ENCODE peak calls at places on chromosomes 6 and 20, in six cellular contexts. One of them, this sample, is unnamed.
A peak's percentile ranks its signal among the peaks of the same experiment; 100 is the strongest.

GRCh38 chr6:707576-708236 is 14.8 kb upstream of the EXOC2 start:
- DNase-seq in IMR-90: no peak
- DNase-seq in mesendoderm: no peak
- DNase-seq in mesenchymal stem cell: no peak
- DNase-seq in neuronal stem cell: no peak
- DNase-seq in H1: peak; percentile 38
- DNase-seq in this sample: no peak

GRCh38 chr6:166533205-166533824 is 53.2 kb downstream of the RAMACL start:
- DNase-seq in IMR-90: no peak
- DNase-seq in mesendoderm: no peak
- DNase-seq in mesenchymal stem cell: no peak
- DNase-seq in neuronal stem cell: no peak
- DNase-seq in H1: no peak
- DNase-seq in this sample: no peak

GRCh38 chr6:85360794-85361642 is 88.9 kb upstream of the NT5E start:
- DNase-seq in IMR-90: peak; percentile 98
- DNase-seq in mesendoderm: peak; percentile 73
- DNase-seq in mesenchymal stem cell: peak; percentile 94
- DNase-seq in neuronal stem cell: no peak
- DNase-seq in H1: no peak
- DNase-seq in this sample: peak; percentile 89

GRCh38 chr6:18210707-18211106 is 53.6 kb downstream of the DEK start:
- DNase-seq in IMR-90: no peak
- DNase-seq in mesendoderm: no peak
- DNase-seq in mesenchymal stem cell: no peak
- DNase-seq in neuronal stem cell: no peak
- DNase-seq in H1: no peak
- DNase-seq in this sample: no peak

GRCh38 chr6:111119550-111120329 is 32.4 kb downstream of the SLC16A10 start:
- DNase-seq in IMR-90: peak; percentile 31
- DNase-seq in mesendoderm: no peak
- DNase-seq in mesenchymal stem cell: no peak
- DNase-seq in neuronal stem cell: no peak
- DNase-seq in H1: no peak
- DNase-seq in this sample: peak; percentile 34

GRCh38 chr6:37822851-37823682 is 3.5 kb downstream of the ZFAND3 start:
- DNase-seq in IMR-90: no peak
- DNase-seq in mesendoderm: peak; percentile 68
- DNase-seq in mesenchymal stem cell: peak; percentile 22
- DNase-seq in neuronal stem cell: peak; percentile 57
- DNase-seq in H1: no peak
- DNase-seq in this sample: peak; percentile 69

GRCh38 chr6:122033564-122034181 is 365.8 kb upstream of the HSF2 start:
- DNase-seq in IMR-90: peak; percentile 70
- DNase-seq in mesendoderm: peak; percentile 93
- DNase-seq in mesenchymal stem cell: peak; percentile 77
- DNase-seq in neuronal stem cell: peak; percentile 54
- DNase-seq in H1: no peak
- DNase-seq in this sample: peak; percentile 39

GRCh38 chr6:154969796-154970195 is 25.3 kb upstream of the TIAM2 start:
- DNase-seq in IMR-90: no peak
- DNase-seq in mesendoderm: no peak
- DNase-seq in mesenchymal stem cell: peak; percentile 47
- DNase-seq in neuronal stem cell: no peak
- DNase-seq in H1: no peak
- DNase-seq in this sample: no peak

GRCh38 chr20:45311589-45312211 is 3.6 kb upstream of the MATN4 start:
- DNase-seq in IMR-90: peak; percentile 42
- DNase-seq in mesendoderm: peak; percentile 82
- DNase-seq in mesenchymal stem cell: peak; percentile 50
- DNase-seq in neuronal stem cell: no peak
- DNase-seq in H1: peak; percentile 93
- DNase-seq in this sample: peak; percentile 48

GRCh38 chr6:108293527-108294296 is 1.1 kb upstream of the AFG1L start:
- DNase-seq in IMR-90: no peak
- DNase-seq in mesendoderm: peak; percentile 9
- DNase-seq in mesenchymal stem cell: no peak
- DNase-seq in neuronal stem cell: no peak
- DNase-seq in H1: peak; percentile 48
- DNase-seq in this sample: no peak
- H3K4me3 ChIP-seq in IMR-90: no peak overlapping the region
- H3K4me3 ChIP-seq in mesendoderm: no peak overlapping the region
- H3K4me3 ChIP-seq in mesenchymal stem cell: no peak overlapping the region
- H3K4me3 ChIP-seq in neuronal stem cell: peak overlapping the region; percentile 66
- H3K4me3 ChIP-seq in H1: peak overlapping the region; percentile 74
- H3K4me3 ChIP-seq in this sample: no peak overlapping the region

GRCh38 chr6:136288566-136289326 is 900 bp downstream of the BCLAF1 start:
- DNase-seq in IMR-90: peak; percentile 96
- DNase-seq in mesendoderm: peak; percentile 94
- DNase-seq in mesenchymal stem cell: peak; percentile 99
- DNase-seq in neuronal stem cell: peak; percentile 65
- DNase-seq in H1: peak; percentile 68
- DNase-seq in this sample: peak; percentile 98
- H3K18ac ChIP-seq in IMR-90: peak overlapping the region; percentile 0
- H3K18ac ChIP-seq in mesendoderm: no peak overlapping the region
- H3K18ac ChIP-seq in mesenchymal stem cell: no peak overlapping the region
- H3K18ac ChIP-seq in neuronal stem cell: peak overlapping the region; percentile 76
- H3K18ac ChIP-seq in H1: no peak overlapping the region
- H3K18ac ChIP-seq in this sample: peak overlapping the region; percentile 47

GRCh38 chr6:82836022-82836575 is 229.5 kb downstream of the UBE3D start:
- DNase-seq in IMR-90: no peak
- DNase-seq in mesendoderm: peak; percentile 11
- DNase-seq in mesenchymal stem cell: no peak
- DNase-seq in neuronal stem cell: no peak
- DNase-seq in H1: no peak
- DNase-seq in this sample: peak; percentile 28
- H4K8ac ChIP-seq in IMR-90: no peak overlapping the region
- H4K8ac ChIP-seq in mesendoderm: no peak overlapping the region
- H4K8ac ChIP-seq in mesenchymal stem cell: no peak overlapping the region
- H4K8ac ChIP-seq in neuronal stem cell: no peak overlapping the region
- H4K8ac ChIP-seq in H1: peak overlapping the region; percentile 57
- H4K8ac ChIP-seq in this sample: no peak overlapping the region

GRCh38 chr6:143962644-143962929 is 45.5 kb downstream of the PLAGL1 start:
- DNase-seq in IMR-90: peak; percentile 52
- DNase-seq in mesendoderm: peak; percentile 74
- DNase-seq in mesenchymal stem cell: peak; percentile 69
- DNase-seq in neuronal stem cell: peak; percentile 67
- DNase-seq in H1: no peak
- DNase-seq in this sample: peak; percentile 39
- H3K4me3 ChIP-seq in IMR-90: no peak overlapping the region
- H3K4me3 ChIP-seq in mesendoderm: no peak overlapping the region
- H3K4me3 ChIP-seq in mesenchymal stem cell: no peak overlapping the region
- H3K4me3 ChIP-seq in neuronal stem cell: no peak overlapping the region
- H3K4me3 ChIP-seq in H1: no peak overlapping the region
- H3K4me3 ChIP-seq in this sample: no peak overlapping the region

DNA sequence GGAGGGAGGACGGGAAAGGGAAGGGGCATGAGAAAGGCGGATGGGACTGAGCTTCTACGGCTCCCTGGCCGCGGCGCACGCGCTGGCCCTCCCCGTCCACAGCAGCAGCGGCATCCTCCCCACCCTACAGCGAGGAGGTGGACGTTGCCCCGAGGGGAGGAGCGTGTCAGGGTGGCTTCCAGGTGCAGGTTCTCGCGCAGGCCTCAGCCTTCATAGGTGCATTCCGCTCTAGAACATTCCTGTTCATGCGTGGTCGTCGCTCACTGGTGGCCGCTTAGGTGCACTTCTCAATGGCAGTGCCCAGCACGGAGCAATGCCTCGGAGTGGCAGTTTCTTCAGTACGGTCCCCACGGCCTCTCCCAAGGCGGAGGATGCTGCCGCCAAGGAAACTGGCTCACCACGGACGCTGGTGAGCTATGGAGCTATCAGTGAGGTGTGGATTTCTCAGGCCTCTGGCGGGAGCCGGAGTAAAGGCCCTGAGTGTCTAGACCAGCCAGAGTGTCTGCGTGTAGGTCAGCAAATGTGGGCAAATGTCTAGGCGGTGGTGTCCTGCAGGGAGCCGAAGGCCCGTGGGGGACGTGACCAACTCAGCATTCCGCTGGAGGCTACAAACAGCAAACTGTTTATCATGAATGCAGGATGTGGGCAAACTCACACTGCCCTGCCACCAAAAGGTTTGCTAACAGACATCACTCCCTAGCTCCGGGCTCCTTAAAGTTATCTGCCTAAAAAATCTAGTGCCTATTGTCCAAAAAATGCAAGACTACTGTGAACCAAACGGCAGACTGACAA is 29.4 kb upstream of the AFDN start:
- DNase-seq in IMR-90: no peak
- DNase-seq in mesendoderm: peak; percentile 64
- DNase-seq in mesenchymal stem cell: no peak
- DNase-seq in neuronal stem cell: no peak
- DNase-seq in H1: peak; percentile 47
- DNase-seq in this sample: peak; percentile 94
- H3K18ac ChIP-seq in IMR-90: no peak overlapping the region
- H3K18ac ChIP-seq in mesendoderm: no peak overlapping the region
- H3K18ac ChIP-seq in mesenchymal stem cell: no peak overlapping the region
- H3K18ac ChIP-seq in neuronal stem cell: peak overlapping the region; percentile 90
- H3K18ac ChIP-seq in H1: peak overlapping the region; percentile 32
- H3K18ac ChIP-seq in this sample: peak overlapping the region; percentile 9

GRCh38 chr6:44698602-44699001 is 311.1 kb downstream of the CDC5L start:
- DNase-seq in IMR-90: no peak
- DNase-seq in mesendoderm: no peak
- DNase-seq in mesenchymal stem cell: no peak
- DNase-seq in neuronal stem cell: no peak
- DNase-seq in H1: no peak
- DNase-seq in this sample: no peak

GRCh38 chr6:44697333-44697732 is 309.8 kb downstream of the CDC5L start:
- DNase-seq in IMR-90: no peak
- DNase-seq in mesendoderm: peak; percentile 60
- DNase-seq in mesenchymal stem cell: no peak
- DNase-seq in neuronal stem cell: no peak
- DNase-seq in H1: no peak
- DNase-seq in this sample: no peak

GRCh38 chr6:44699082-44699481 is 311.6 kb downstream of the CDC5L start:
- DNase-seq in IMR-90: no peak
- DNase-seq in mesendoderm: no peak
- DNase-seq in mesenchymal stem cell: no peak
- DNase-seq in neuronal stem cell: no peak
- DNase-seq in H1: no peak
- DNase-seq in this sample: no peak

GRCh38 chr6:44696686-44697085 is 309.2 kb downstream of the CDC5L start:
- DNase-seq in IMR-90: no peak
- DNase-seq in mesendoderm: peak; percentile 21
- DNase-seq in mesenchymal stem cell: no peak
- DNase-seq in neuronal stem cell: no peak
- DNase-seq in H1: no peak
- DNase-seq in this sample: no peak

DNA sequence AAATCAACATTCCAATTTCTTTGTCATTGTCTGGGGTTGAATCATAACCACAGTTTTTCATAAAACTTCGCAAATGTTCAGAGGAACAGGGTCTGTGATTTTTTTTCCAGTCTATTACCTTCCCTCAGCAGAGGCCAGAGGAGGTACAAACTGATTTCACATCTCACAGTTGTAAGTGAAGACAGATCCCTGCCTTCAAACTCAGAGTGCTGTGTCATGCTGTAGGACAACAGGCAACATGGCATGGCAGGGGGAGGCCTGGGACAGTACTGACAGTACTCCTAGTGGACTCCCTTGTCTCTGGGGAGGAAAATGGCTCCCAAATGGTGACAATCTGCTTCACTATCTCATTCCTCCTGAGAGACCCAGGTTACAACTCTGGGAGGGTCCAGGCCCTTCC is 308.6 kb downstream of the CDC5L start:
- DNase-seq in IMR-90: peak; percentile 6
- DNase-seq in mesendoderm: no peak
- DNase-seq in mesenchymal stem cell: no peak
- DNase-seq in neuronal stem cell: no peak
- DNase-seq in H1: no peak
- DNase-seq in this sample: no peak
- H4K8ac ChIP-seq in IMR-90: no peak overlapping the region
- H4K8ac ChIP-seq in mesendoderm: no peak overlapping the region
- H4K8ac ChIP-seq in mesenchymal stem cell: no peak overlapping the region
- H4K8ac ChIP-seq in neuronal stem cell: no peak overlapping the region
- H4K8ac ChIP-seq in H1: no peak overlapping the region
- H4K8ac ChIP-seq in this sample: no peak overlapping the region

This sample was measured in trophoblast cell.